ENCODE peak calls at places on chromosomes 2 and 18, in five cellular contexts. L is GM13976, Z is mesothelial cell of epicardium, V is astrocyte, Y is cardiac fibroblast. C is an unnamed sample.

GRCh38 chr2:213451542-213452256 is 167.4 kb downstream of the SPAG16 start:
- DNase-seq in Y (no peak), Z (no peak), L (no peak), V (no peak), C (no peak)

GRCh38 chr2:57696016-57696415 is 350.6 kb upstream of the VRK2 start:
- DNase-seq in L (no peak), Y (no peak), V (no peak), Z (no peak), C (no peak)

GRCh38 chr2:197386242-197386641 is 48.6 kb downstream of the SF3B1 start:
- DNase-seq in V (no peak), Y (no peak), Z (no peak), L (no peak), C (no peak)

GRCh38 chr2:207161247-207161646 is 4.5 kb downstream of the KLF7 start:
- DNase-seq in V (no peak), L (no peak), Z (no peak), Y (peak), C (no peak)

GRCh38 chr18:58911241-58911640 is 46.6 kb downstream of the ZNF532 start:
- DNase-seq in L (no peak), Y (no peak), V (no peak), Z (no peak), C (no peak)

GRCh38 chr2:71100195-71100964 is 29.6 kb downstream of the MCEE start:
- DNase-seq in V (peak), Z (no peak), Y (peak), L (peak), C (no peak)

GRCh38 chr2:30655660-30656059 is 151.6 kb downstream of the CAPN13 start:
- DNase-seq in Z (no peak), Y (no peak), V (peak), L (no peak), C (no peak)

GRCh38 chr2:27427863-27428212 is 593 bp upstream of the NRBP1 start:
- DNase-seq in Y (no peak), Z (no peak), L (no peak), V (no peak), C (no peak)

GRCh38 chr2:238938460-238939055 is 90.7 kb downstream of the TWIST2 start:
- DNase-seq in Y (peak), L (no peak), V (peak), Z (no peak), C (no peak)

GRCh38 chr2:176063958-176064357 is 19.8 kb downstream of the EVX2 start:
- DNase-seq in Z (no peak), L (no peak), Y (no peak), V (no peak), C (no peak)

GRCh38 chr18:33020877-33021276 is 248.1 kb upstream of the KLHL14 start:
- DNase-seq in Y (no peak), L (no peak), V (no peak), Z (no peak), C (no peak)

GRCh38 chr2:147824625-147825024 is 20.2 kb upstream of the ACVR2A start:
- DNase-seq in V (no peak), Y (no peak), Z (no peak), L (no peak), C (no peak)

GRCh38 chr18:46481048-46481846 is 175.8 kb downstream of the LOXHD1 start:
- DNase-seq in V (peak), L (peak), Z (no peak), Y (peak), C (no peak)

GRCh38 chr18:3447035-3447894 is 2.7 kb upstream of the TGIF1 start:
- DNase-seq in L (no peak), Z (no peak), V (peak), Y (peak), C (no peak)

GRCh38 chr2:143936758-143937562 is 583.0 kb downstream of the ZEB2 start:
- DNase-seq in Y (peak), V (peak), L (peak), Z (peak), C (no peak)

DNA sequence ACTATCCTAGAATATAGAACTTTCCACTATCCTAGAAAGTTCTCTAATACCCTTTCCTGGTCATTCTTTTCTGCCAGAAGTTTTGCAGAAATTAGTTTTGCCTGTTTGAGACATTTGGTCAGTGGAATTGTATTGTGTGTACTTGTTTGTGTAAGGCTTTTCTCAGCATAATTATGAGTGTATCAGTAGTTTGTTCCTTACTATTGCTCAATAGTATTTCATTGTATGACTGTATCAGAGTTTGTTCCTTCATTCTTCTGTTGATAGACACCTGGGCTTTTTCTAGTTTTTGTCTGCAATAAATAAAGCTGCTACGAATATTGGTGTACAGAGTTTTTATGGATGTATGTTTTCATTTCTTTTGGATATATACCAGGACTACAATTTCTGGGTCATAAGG is 27.2 kb downstream of the CCDC138 start:
- DNase-seq in V (no peak), Y (peak), L (no peak), Z (no peak), C (no peak)
- TF ChIP-seq CTCF in V (no peak), Y (no peak), L (no peak), Z (no peak), C (no peak)

GRCh38 chr2:139916822-139917221 is 1136.6 kb upstream of the NXPH2 start:
- DNase-seq in L (no peak), Y (no peak), V (no peak), Z (no peak), C (no peak)
- TF ChIP-seq CTCF in L (no peak), Y (no peak), V (no peak), Z (no peak), C (peak)

GRCh38 chr18:48037481-48038271 is 107.2 kb upstream of the SMAD2 start:
- DNase-seq in L (no peak), Z (no peak), V (no peak), Y (no peak), C (no peak)
- TF ChIP-seq CTCF in L (no peak), Z (no peak), V (no peak), Y (peak), C (peak)

GRCh38 chr2:43224571-43225092 is 1.8 kb downstream of the ZFP36L2 start:
- DNase-seq in Z (no peak), Y (peak), V (peak), L (no peak), C (peak)

GRCh38 chr2:43226558-43226954 is at the start of gene ZFP36L2:
- DNase-seq in L (peak), Z (peak), Y (peak), V (peak), C (no peak)

GRCh38 chr2:43225788-43226557 is 433 bp downstream of the ZFP36L2 start:
- DNase-seq in V (peak), Y (peak), Z (peak), L (peak), C (no peak)

GRCh38 chr2:43224131-43224570 is 2.3 kb downstream of the ZFP36L2 start:
- DNase-seq in V (peak), L (peak), Z (no peak), Y (peak), C (peak)

DNA sequence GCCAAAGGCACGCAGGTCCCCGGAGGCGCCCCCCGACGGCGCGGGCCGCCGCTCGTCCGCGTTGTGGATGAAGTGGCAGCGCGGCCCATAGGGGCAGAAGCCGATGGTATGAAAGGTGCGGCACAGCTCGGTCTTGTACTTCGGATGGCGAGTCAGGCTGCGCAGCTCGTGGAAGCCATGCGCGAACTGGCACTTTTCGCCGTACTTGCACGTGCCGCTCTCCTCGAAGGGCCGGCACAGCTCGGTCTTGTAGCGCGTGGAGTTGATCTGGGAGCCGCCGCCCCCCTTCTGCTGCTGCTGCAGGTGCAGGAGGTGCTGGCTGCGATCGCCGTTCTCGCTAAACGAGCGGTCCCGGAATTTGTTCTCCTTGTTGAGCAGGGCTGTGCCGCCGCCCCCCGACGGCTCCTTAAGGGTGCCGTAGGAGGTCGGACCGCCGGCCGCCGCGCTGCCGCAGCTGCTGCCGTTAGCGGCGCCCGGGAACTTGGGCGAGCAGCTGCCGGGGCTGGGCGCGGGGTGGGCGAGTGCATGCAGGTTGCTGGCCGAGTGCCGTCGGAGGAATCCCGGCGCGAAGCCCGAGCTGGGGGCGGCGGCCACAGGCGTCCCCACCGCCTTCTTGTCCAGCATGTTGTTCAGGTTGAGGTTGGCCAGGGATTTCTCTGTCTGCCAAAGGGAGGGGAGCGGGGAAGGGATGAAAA is 1.2 kb downstream of the ZFP36L2 start:
- DNase-seq in Y (peak), L (no peak), Z (peak), V (peak), C (no peak)
- TF ChIP-seq CTCF in Y (no peak), L (no peak), Z (peak), V (no peak), C (no peak)

GRCh38 chr2:203097735-203098134 is 83.1 kb downstream of the NBEAL1 start:
- DNase-seq in V (no peak), L (no peak), Y (peak), Z (no peak), C (no peak)
- TF ChIP-seq CTCF in V (peak), L (no peak), Y (peak), Z (peak), C (peak)

GRCh38 chr2:106885326-106885725 is 641 bp downstream of the ST6GAL2 start:
- DNase-seq in L (no peak), Y (no peak), V (peak), Z (no peak), C (no peak)

GRCh38 chr2:106882658-106883057 is 3.3 kb downstream of the ST6GAL2 start:
- DNase-seq in Y (peak), V (no peak), L (no peak), Z (no peak), C (no peak)

GRCh38 chr2:106885981-106886915 is at the start of gene ST6GAL2:
- DNase-seq in L (peak), V (no peak), Z (peak), Y (no peak), C (peak)

GRCh38 chr2:106890611-106891010 is 4.6 kb upstream of the ST6GAL2 start:
- DNase-seq in Y (no peak), Z (no peak), V (no peak), L (no peak), C (no peak)

GRCh38 chr2:106886916-106887758 is 1.2 kb upstream of the ST6GAL2 start:
- DNase-seq in V (no peak), Y (peak), Z (peak), L (peak), C (peak)
- TF ChIP-seq CTCF in V (no peak), Y (no peak), Z (no peak), L (no peak), C (peak)